ENCODE peak calls at places on chromosomes 4 and X, in six cellular contexts. B, V, E, I, A and R are unnamed samples.
A peak's percentile ranks its signal among the peaks of the same experiment; 100 is the strongest.

GRCh38 chr4:107708225-107708624 is 11.8 kb downstream of the PAPSS1 start:
- DNase-seq in I (no peak), B (no peak), E (no peak), A (no peak), V (no peak), R (no peak)

GRCh38 chr4:156705291-156705690 is 266.3 kb downstream of the PDGFC start:
- DNase-seq in V (no peak), B (no peak), A (no peak), E (no peak), I (no peak), R (no peak)

GRCh38 chr4:137124278-137124932 is 407.9 kb downstream of the PCDH18 start:
- DNase-seq in I (peak; percentile 44), B (no peak), V (no peak), A (no peak), E (peak; percentile 40), R (no peak)

GRCh38 chr4:626201-627091 is 1.1 kb downstream of the PDE6B start:
- DNase-seq in A (no peak), I (no peak), E (no peak), V (no peak), B (no peak), R (no peak)

GRCh38 chrX:100449696-100450606 is 39.9 kb upstream of the PCDH19 start:
- DNase-seq in B (no peak), V (no peak), I (no peak), A (no peak), E (no peak), R (no peak)

GRCh38 chr4:48262926-48263325 is 6.7 kb downstream of the TEC start:
- DNase-seq in E (no peak), I (no peak), A (no peak), V (no peak), B (no peak), R (no peak)

GRCh38 chrX:129705988-129706387 is 32.8 kb upstream of the XPNPEP2 start:
- DNase-seq in I (no peak), V (no peak), E (no peak), B (no peak), A (no peak), R (no peak)

GRCh38 chr4:23937173-23937572 is 47.3 kb upstream of the PPARGC1A start:
- DNase-seq in B (no peak), I (no peak), E (no peak), A (no peak), V (no peak), R (no peak)

GRCh38 chr4:76896731-76897521 is 1.0 kb downstream of the SOWAHB start:
- DNase-seq in E (peak; percentile 87), I (peak; percentile 39), A (no peak), V (peak; percentile 41), B (peak; percentile 28), R (peak; percentile 0)

GRCh38 chr4:156765277-156765676 is 206.3 kb downstream of the PDGFC start:
- DNase-seq in B (no peak), I (no peak), V (no peak), A (no peak), E (no peak), R (no peak)

GRCh38 chr4:142696334-142697122 is 149.6 kb downstream of the INPP4B start:
- DNase-seq in E (no peak), A (no peak), I (no peak), V (no peak), B (no peak), R (no peak)

GRCh38 chrX:119190736-119191282 is 45.3 kb upstream of the PGRMC1 start:
- DNase-seq in I (no peak), B (no peak), V (no peak), A (no peak), E (no peak), R (no peak)

GRCh38 chrX:125398959-125399440 is 79.3 kb downstream of the TEX13C start:
- DNase-seq in V (no peak), E (no peak), I (no peak), A (no peak), B (no peak), R (no peak)

GRCh38 chr4:159160242-159160641 is 57.4 kb downstream of the RAPGEF2 start:
- DNase-seq in B (no peak), A (no peak), V (no peak), I (no peak), E (no peak), R (no peak)

GRCh38 chrX:154539077-154539476 is 7.6 kb downstream of the G6PD start:
- DNase-seq in A (no peak), I (no peak), E (no peak), B (no peak), V (no peak), R (no peak)

GRCh38 chrX:55710701-55711100 is 6.8 kb upstream of the RRAGB start:
- DNase-seq in I (no peak), V (no peak), B (no peak), E (no peak), A (no peak), R (no peak)

GRCh38 chrX:34300871-34301270 is 168.8 kb upstream of the FAM47A start:
- DNase-seq in A (no peak), V (peak; percentile 50), B (no peak), E (peak; percentile 16), I (peak; percentile 17), R (no peak)

GRCh38 chr4:92551616-92552015 is 247.8 kb downstream of the GRID2 start:
- DNase-seq in A (no peak), E (no peak), B (no peak), V (no peak), I (no peak), R (no peak)

GRCh38 chr4:107970063-107970798 is 19.5 kb upstream of the HADH start:
- DNase-seq in B (no peak), V (no peak), E (no peak), I (no peak), A (no peak), R (no peak)

GRCh38 chrX:56745019-56745418 is 16.0 kb downstream of the NBDY start:
- DNase-seq in A (no peak), E (no peak), I (no peak), B (no peak), V (no peak), R (no peak)

GRCh38 chrX:112849010-112849409 is 8.4 kb upstream of the AMOT start:
- DNase-seq in A (no peak), E (no peak), I (no peak), B (no peak), V (no peak), R (no peak)

GRCh38 chrX:40127052-40127451 is 29.3 kb upstream of the BCOR start:
- DNase-seq in A (no peak), B (no peak), E (no peak), I (no peak), V (no peak), R (no peak)

GRCh38 chr4:122775039-122775438 is 42.5 kb downstream of the BBS12 start:
- DNase-seq in I (no peak), A (no peak), E (no peak), B (no peak), V (no peak), R (no peak)

GRCh38 chr4:17817027-17817426 is 6.2 kb downstream of the NCAPG start:
- DNase-seq in A (no peak), B (no peak), E (peak; percentile 44), I (peak; percentile 5), V (no peak), R (no peak)

GRCh38 chr4:64464581-64464980 is 55.3 kb upstream of the TECRL start:
- DNase-seq in E (no peak), B (no peak), A (no peak), I (no peak), V (no peak), R (no peak)

GRCh38 chrX:20217906-20218305 is 48.8 kb downstream of the RPS6KA3 start:
- DNase-seq in E (no peak), B (no peak), V (no peak), I (no peak), A (no peak), R (no peak)

GRCh38 chr4:155809835-155810234 is 51.0 kb downstream of the GUCY1B1 start:
- DNase-seq in V (no peak), I (peak; percentile 68), E (peak; percentile 42), A (no peak), B (no peak), R (no peak)

GRCh38 chr4:176123710-176124407 is 58.2 kb downstream of the WDR17 start:
- DNase-seq in A (no peak), I (peak; percentile 7), B (no peak), E (peak; percentile 19), V (no peak), R (no peak)

GRCh38 chrX:11998944-11999343 is 139.3 kb upstream of the FRMPD4 start:
- DNase-seq in B (no peak), V (no peak), E (no peak), I (no peak), A (no peak), R (no peak)